ENCODE peak calls at places on chromosomes 7 and 10, in eight cellular contexts. V is AG04450, I is ovary, U is fibroblast of pulmonary artery, X is A549, B is fibroblast of mammary gland, T is adrenal gland, C is breast epithelium. W is an unnamed sample.
A peak's percentile ranks its signal among the peaks of the same experiment; 100 is the strongest.

GRCh38 chr10:1492641-1493040 is 244.7 kb downstream of the ADARB2 start:
- DNase-seq in V (no peak), I (no peak), U (no peak), X (no peak), B (no peak), T (no peak), C (no peak), W (no peak)

GRCh38 chr7:27739301-27739913 is 555 bp upstream of the TAX1BP1 start:
- DNase-seq in V (peak; percentile 24), I (no peak), U (no peak), X (peak; percentile 30), B (no peak), T (no peak), C (no peak), W (no peak)

GRCh38 chr7:117323877-117324699 is 1.2 kb upstream of the WNT2 start:
- DNase-seq in V (peak; percentile 56), I (peak; percentile 48), U (peak; percentile 57), X (no peak), B (peak; percentile 64), T (no peak), C (no peak), W (no peak)

GRCh38 chr7:21355406-21355874 is 72.4 kb upstream of the SP4 start:
- DNase-seq in V (no peak), I (no peak), U (no peak), X (no peak), B (no peak), T (no peak), C (no peak), W (no peak)

GRCh38 chr7:30453859-30454258 is 24.7 kb downstream of the NOD1 start:
- DNase-seq in V (no peak), I (no peak), U (peak; percentile 69), X (no peak), B (peak; percentile 68), T (no peak), C (no peak), W (no peak)

GRCh38 chr7:123075838-123076462 is 80.5 kb upstream of the TAS2R16 start:
- DNase-seq in V (no peak), I (no peak), U (no peak), X (no peak), B (no peak), T (no peak), C (no peak), W (no peak)

GRCh38 chr10:68327889-68328786 is 3.7 kb upstream of the HNRNPH3 start:
- DNase-seq in V (no peak), I (no peak), U (peak; percentile 85), X (peak; percentile 73), B (peak; percentile 79), T (peak; percentile 31), C (no peak), W (no peak)

GRCh38 chr7:7969306-7970112 is 913 bp downstream of the GLCCI1 start:
- DNase-seq in V (no peak), I (peak; percentile 50), U (peak; percentile 37), X (peak; percentile 34), B (no peak), T (peak; percentile 31), C (peak; percentile 57), W (no peak)

GRCh38 chr10:87734987-87735827 is 75.5 kb downstream of the PAPSS2 start:
- DNase-seq in V (peak; percentile 3), I (peak; percentile 53), U (peak; percentile 72), X (peak; percentile 50), B (peak; percentile 50), T (peak; percentile 26), C (no peak), W (no peak)

GRCh38 chr10:106175760-106176377 is 988.6 kb downstream of the SORCS1 start:
- DNase-seq in V (no peak), I (no peak), U (peak; percentile 65), X (no peak), B (peak; percentile 37), T (no peak), C (no peak), W (no peak)

GRCh38 chr10:5448333-5449048 is 36.1 kb downstream of the NET1 start:
- DNase-seq in V (no peak), I (no peak), U (no peak), X (no peak), B (no peak), T (no peak), C (no peak), W (no peak)

GRCh38 chr7:157904211-157904865 is 567.5 kb downstream of the DNAJB6 start:
- DNase-seq in V (no peak), I (no peak), U (no peak), X (no peak), B (no peak), T (no peak), C (peak; percentile 22), W (no peak)

GRCh38 chr7:47875998-47876744 is 72.1 kb downstream of the PKD1L1 start:
- DNase-seq in V (no peak), I (no peak), U (no peak), X (no peak), B (no peak), T (no peak), C (no peak), W (no peak)

GRCh38 chr10:86671419-86671818 is 3.1 kb downstream of the LDB3 start:
- DNase-seq in V (no peak), I (no peak), U (no peak), X (no peak), B (no peak), T (no peak), C (no peak), W (no peak)

GRCh38 chr10:33612551-33612950 is 278.1 kb upstream of the NRP1 start:
- DNase-seq in V (peak; percentile 1), I (no peak), U (peak; percentile 70), X (no peak), B (peak; percentile 90), T (no peak), C (no peak), W (no peak)

GRCh38 chr7:42319631-42320030 is 82.6 kb upstream of the GLI3 start:
- DNase-seq in V (no peak), I (no peak), U (no peak), X (no peak), B (no peak), T (no peak), C (no peak), W (no peak)

GRCh38 chr10:71779641-71780040 is 6.3 kb upstream of the VSIR start:
- DNase-seq in V (no peak), I (no peak), U (no peak), X (no peak), B (no peak), T (no peak), C (no peak), W (no peak)

GRCh38 chr7:139572704-139573395 is 49.4 kb downstream of the CLEC2L start:
- DNase-seq in V (no peak), I (no peak), U (no peak), X (no peak), B (no peak), T (no peak), C (no peak), W (no peak)
- TF ChIP-seq CTCF in V (no peak), I (no peak), U (no peak), X (no peak), B (no peak), T (no peak), C (no peak), W (no peak)

GRCh38 chr7:68205826-68206225 is 1209.2 kb downstream of the TYW1 start:
- DNase-seq in V (no peak), I (no peak), U (no peak), X (no peak), B (no peak), T (no peak), C (no peak), W (no peak)
- H3K4me3 ChIP-seq in V (no peak overlapping the region), I (no peak overlapping the region), U (no peak overlapping the region), X (no peak overlapping the region), B (no peak overlapping the region), T (no peak overlapping the region), C (no peak overlapping the region), W (no peak overlapping the region)

GRCh38 chr7:135427166-135427565 is 82.7 kb downstream of the CNOT4 start:
- DNase-seq in V (no peak), I (no peak), U (no peak), X (no peak), B (no peak), T (no peak), C (no peak), W (no peak)
- TF ChIP-seq CTCF in V (no peak), I (no peak), U (no peak), X (no peak), B (no peak), T (no peak), C (no peak), W (no peak)

GRCh38 chr10:103278424-103278823 is 1.5 kb downstream of the INA start:
- DNase-seq in V (no peak), I (no peak), U (no peak), X (no peak), B (no peak), T (no peak), C (no peak), W (no peak)
- H3K4me3 ChIP-seq in V (no peak overlapping the region), I (no peak overlapping the region), U (no peak overlapping the region), X (peak overlapping the region; percentile 55), B (no peak overlapping the region), T (no peak overlapping the region), C (no peak overlapping the region), W (no peak overlapping the region)

GRCh38 chr10:58773351-58773750 is 260.7 kb downstream of the BICC1 start:
- DNase-seq in V (no peak), I (no peak), U (no peak), X (no peak), B (peak; percentile 46), T (no peak), C (no peak), W (no peak)
- TF ChIP-seq CTCF in V (no peak), I (no peak), U (no peak), X (no peak), B (no peak), T (no peak), C (no peak), W (no peak)

GRCh38 chr10:77710081-77710551 is 72.5 kb upstream of the KCNMA1 start:
- DNase-seq in V (no peak), I (no peak), U (no peak), X (no peak), B (no peak), T (no peak), C (no peak), W (no peak)

GRCh38 chr10:77713506-77714280 is 76.1 kb upstream of the KCNMA1 start:
- DNase-seq in V (no peak), I (no peak), U (no peak), X (no peak), B (peak; percentile 64), T (no peak), C (no peak), W (no peak)

GRCh38 chr10:77712207-77712606 is 74.6 kb upstream of the KCNMA1 start:
- DNase-seq in V (no peak), I (no peak), U (no peak), X (no peak), B (no peak), T (no peak), C (no peak), W (no peak)

GRCh38 chr10:77710759-77711682 is 73.4 kb upstream of the KCNMA1 start:
- DNase-seq in V (no peak), I (peak; percentile 87), U (peak; percentile 60), X (peak; percentile 62), B (peak; percentile 51), T (peak; percentile 73), C (peak; percentile 78), W (no peak)

GRCh38 chr10:77711683-77712049 is 74.1 kb upstream of the KCNMA1 start:
- DNase-seq in V (no peak), I (no peak), U (no peak), X (no peak), B (no peak), T (no peak), C (no peak), W (no peak)
- H3K4me3 ChIP-seq in V (no peak overlapping the region), I (no peak overlapping the region), U (no peak overlapping the region), X (no peak overlapping the region), B (no peak overlapping the region), T (no peak overlapping the region), C (peak overlapping the region; percentile 62), W (no peak overlapping the region)

W was measured in LNCaP clone FGC.